ENCODE peak calls at places on chromosomes 13 and 19, in six cellular contexts. V, U, I, G, P and D are unnamed samples.
A peak's percentile ranks its signal among the peaks of the same experiment; 100 is the strongest.

GRCh38 chr19:2081873-2082810 is 14.0 kb downstream of the MOB3A start:
- DNase-seq in G (peak; percentile 28), U (no peak), V (peak; percentile 73), I (peak; percentile 50), P (peak; percentile 80), D (no peak)

GRCh38 chr13:43411211-43411610 is 375.6 kb downstream of the ENOX1 start:
- DNase-seq in P (no peak), V (no peak), U (no peak), I (no peak), G (no peak), D (no peak)

GRCh38 chr13:106318941-106319411 is 216.5 kb downstream of the EFNB2 start:
- DNase-seq in G (no peak), I (no peak), P (no peak), V (no peak), U (no peak), D (no peak)

GRCh38 chr13:36358352-36358751 is 12.2 kb upstream of the SPART start:
- DNase-seq in U (no peak), V (no peak), G (no peak), I (no peak), P (no peak), D (no peak)

GRCh38 chr19:35449347-35450043 is 1.4 kb downstream of the FFAR2 start:
- DNase-seq in P (no peak), V (no peak), G (peak; percentile 37), U (no peak), I (peak; percentile 38), D (no peak)

GRCh38 chr13:111049791-111050538 is 65.1 kb upstream of the ARHGEF7 start:
- DNase-seq in G (peak; percentile 32), I (peak; percentile 35), U (peak; percentile 58), P (no peak), V (no peak), D (no peak)

GRCh38 chr19:18304194-18304495 is 18.7 kb downstream of the LSM4 start:
- DNase-seq in I (no peak), P (no peak), G (no peak), U (no peak), V (no peak), D (no peak)

GRCh38 chr19:1873524-1874473 is 10.4 kb upstream of the KLF16 start:
- DNase-seq in I (peak; percentile 77), U (peak; percentile 78), G (peak; percentile 75), P (no peak), V (no peak), D (no peak)

GRCh38 chr13:41502021-41502420 is 44.7 kb downstream of the RGCC start:
- DNase-seq in I (no peak), U (no peak), G (no peak), V (no peak), P (no peak), D (no peak)

GRCh38 chr19:42074513-42075363 is 1.2 kb upstream of the ZNF574 start:
- DNase-seq in G (peak; percentile 59), I (no peak), U (no peak), V (no peak), P (no peak), D (no peak)

GRCh38 chr13:22235285-22235949 is 564.5 kb downstream of the FGF9 start:
- DNase-seq in P (no peak), V (no peak), I (no peak), G (no peak), U (no peak), D (no peak)

GRCh38 chr19:57563547-57563946 is 3.9 kb upstream of the ZNF550 start:
- DNase-seq in V (peak; percentile 1), P (no peak), I (no peak), G (no peak), U (no peak), D (no peak)

GRCh38 chr19:2055871-2056809 is 5.1 kb upstream of the MKNK2 start:
- DNase-seq in U (peak; percentile 78), V (no peak), I (no peak), P (peak; percentile 60), G (peak; percentile 61), D (no peak)

GRCh38 chr13:44667950-44668349 is 91.8 kb upstream of the TSC22D1 start:
- DNase-seq in G (no peak), U (no peak), P (no peak), I (no peak), V (no peak), D (no peak)

GRCh38 chr13:49060698-49061387 is 85.1 kb downstream of the FNDC3A start:
- DNase-seq in P (no peak), V (no peak), G (no peak), I (no peak), U (no peak), D (no peak)

GRCh38 chr19:33815410-33816340 is 19.0 kb downstream of the KCTD15 start:
- DNase-seq in V (no peak), I (no peak), P (no peak), G (peak; percentile 55), U (no peak), D (no peak)

GRCh38 chr13:33644607-33645543 is 173.1 kb upstream of the RFC3 start:
- DNase-seq in U (peak; percentile 54), P (no peak), I (no peak), G (no peak), V (no peak), D (no peak)

GRCh38 chr19:47253467-47253881 is 2.9 kb upstream of the CCDC9 start:
- DNase-seq in P (no peak), U (no peak), G (no peak), I (no peak), V (no peak), D (no peak)

DNA sequence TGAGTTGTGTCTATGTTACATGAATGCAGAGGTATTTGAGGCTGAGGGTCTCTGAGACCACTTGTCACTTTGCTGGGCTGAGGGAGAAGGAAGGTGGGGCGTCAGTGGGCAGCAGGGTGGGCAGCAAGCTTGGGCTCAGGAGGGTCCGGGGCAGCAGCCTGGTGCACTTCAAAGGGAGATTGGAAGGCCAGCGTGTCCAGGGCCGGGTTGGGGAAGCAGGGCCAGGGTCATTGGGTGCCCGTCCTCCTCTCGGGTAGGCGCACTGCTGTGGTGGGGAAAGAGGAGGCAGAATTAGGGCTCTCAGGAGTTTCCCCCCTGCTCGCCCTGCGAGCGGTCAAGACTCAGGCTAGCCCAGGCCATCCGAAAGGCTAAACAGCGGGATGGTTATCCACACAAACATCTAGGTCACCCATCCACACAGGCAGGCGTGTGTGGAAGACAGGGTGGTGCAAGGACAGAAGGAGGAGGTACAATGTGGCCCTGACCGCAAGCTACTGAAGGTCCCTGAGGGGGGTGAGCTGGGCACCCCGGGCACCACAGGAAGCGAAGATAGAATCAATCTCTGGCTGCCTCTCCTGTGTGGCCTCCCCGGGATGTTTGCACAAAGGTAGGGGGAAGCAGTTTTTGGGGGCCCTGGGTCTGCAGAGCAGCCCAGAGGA is 37.7 kb downstream of the MYO9B start:
- DNase-seq in P (no peak), U (no peak), G (no peak), I (no peak), V (no peak), D (no peak)
- H3K27ac ChIP-seq in P (no peak overlapping the region), U (no peak overlapping the region), G (no peak overlapping the region), I (peak overlapping the region; percentile 62), V (no peak overlapping the region), D (no peak overlapping the region)

GRCh38 chr13:77820431-77821149 is 98.0 kb downstream of the EDNRB start:
- DNase-seq in P (no peak), U (no peak), G (no peak), I (no peak), V (no peak), D (no peak)
- TF ChIP-seq CTCF in P (no peak), U (no peak), G (peak; percentile 36), I (no peak), V (no peak), D (no peak)

GRCh38 chr13:29920018-29920643 is 69.7 kb upstream of the UBL3 start:
- DNase-seq in P (no peak), I (no peak), V (no peak), U (no peak), G (no peak), D (no peak)
- H3K27me3 ChIP-seq in P (no peaks in the 10 kb centered on the region), I (no peaks in the 10 kb centered on the region), V (no peaks in the 10 kb centered on the region), U (no peaks in the 10 kb centered on the region), G (no peaks in the 10 kb centered on the region), D (no peaks in the 10 kb centered on the region)

DNA sequence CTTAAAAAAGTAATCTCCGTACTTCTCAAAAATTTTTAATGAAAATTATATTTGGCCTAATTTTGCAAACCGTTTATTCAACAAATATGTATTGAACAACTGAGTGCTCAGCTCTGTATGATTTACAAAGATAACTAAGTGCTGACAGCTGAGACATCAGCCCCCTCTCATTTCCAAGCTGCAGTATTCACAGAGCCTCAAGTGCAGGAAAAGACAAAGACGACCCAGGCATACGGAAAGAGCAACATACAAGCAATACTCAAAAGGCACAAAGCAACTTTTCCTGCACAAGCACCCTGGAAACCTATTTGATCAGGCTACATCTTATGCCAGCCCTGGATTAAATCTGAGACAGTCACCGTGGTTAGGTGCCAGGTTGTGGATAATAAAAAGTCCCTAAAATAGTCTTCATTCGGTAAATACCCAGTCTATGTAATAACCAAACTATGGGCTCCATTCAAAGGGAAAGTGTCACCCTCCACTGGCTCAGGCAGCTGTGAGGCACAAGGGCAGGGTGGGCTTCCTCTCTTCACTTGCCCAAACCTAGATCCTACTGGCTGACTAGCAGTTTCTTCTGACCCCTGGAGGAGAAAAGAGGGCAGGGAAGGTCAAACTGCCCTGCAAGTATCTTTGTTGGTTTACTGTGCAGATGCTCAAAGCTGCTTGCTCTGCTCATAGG is 65.5 kb downstream of the TBC1D4 start:
- DNase-seq in I (no peak), G (no peak), U (no peak), V (no peak), P (no peak), D (no peak)
- H3K27ac ChIP-seq in I (peak overlapping the region; percentile 1), G (no peak overlapping the region), U (peak overlapping the region; percentile 54), V (no peak overlapping the region), P (no peak overlapping the region), D (no peak overlapping the region)

DNA sequence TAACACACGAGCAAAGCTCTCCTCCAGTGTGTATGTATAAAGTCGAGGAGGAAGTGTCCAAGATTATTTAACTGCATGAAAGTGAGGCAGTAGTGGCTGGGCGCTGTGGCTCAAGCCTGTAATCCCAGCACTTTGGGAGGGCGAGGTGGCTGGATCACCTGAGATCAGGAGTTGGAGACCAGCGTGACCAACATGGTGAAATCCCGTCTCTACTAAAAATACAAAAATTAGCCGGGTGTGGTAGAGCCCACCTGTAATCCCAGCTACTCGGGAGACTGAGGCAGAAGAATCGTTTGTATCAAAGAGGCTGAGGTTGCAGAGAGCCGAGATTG is 1.2 kb upstream of the ZNF20 start:
- DNase-seq in I (no peak), G (no peak), U (no peak), V (no peak), P (no peak), D (no peak)
- TF ChIP-seq CTCF in I (no peak), G (no peak), U (no peak), V (peak; percentile 38), P (no peak), D (peak; percentile 49)

GRCh38 chr13:24894277-24894971 is 130.5 kb downstream of the RNF17 start:
- DNase-seq in P (no peak), G (no peak), V (no peak), I (no peak), U (no peak), D (no peak)
- H3K27me3 ChIP-seq in P (no peaks in the 10 kb centered on the region), G (no peaks in the 10 kb centered on the region), V (no peaks in the 10 kb centered on the region), I (no peaks in the 10 kb centered on the region), U (no peaks in the 10 kb centered on the region), D (no peaks in the 10 kb centered on the region)